ENCODE peak calls at places on chromosomes 7 and 10, in ten cellular contexts. One of them, this sample, is unnamed.
A peak's percentile ranks its signal among the peaks of the same experiment; 100 is the strongest.

GRCh38 chr7:158903897-158904541 is 47.7 kb downstream of the DYNC2I1 start:
- DNase-seq in astrocyte of the spinal cord: no peak
- DNase-seq in Peyer's patch: no peak
- DNase-seq in PC-3: no peak
- DNase-seq in ovary: no peak
- DNase-seq in epithelial cell of esophagus: no peak
- DNase-seq in colonic mucosa: no peak
- DNase-seq in nephron progenitor cell: no peak
- DNase-seq in mucosa of descending colon: no peak
- DNase-seq in HFF-Myc: no peak
- DNase-seq in this sample: no peak

GRCh38 chr10:75049316-75050285 is 61.9 kb upstream of the SAMD8 start:
- DNase-seq in epithelial cell of esophagus: no peak
- DNase-seq in Peyer's patch: peak; percentile 17
- DNase-seq in astrocyte of the spinal cord: no peak
- DNase-seq in mucosa of descending colon: no peak
- DNase-seq in PC-3: no peak
- DNase-seq in HFF-Myc: no peak
- DNase-seq in colonic mucosa: no peak
- DNase-seq in nephron progenitor cell: no peak
- DNase-seq in ovary: no peak
- DNase-seq in this sample: peak; percentile 73

GRCh38 chr10:52334595-52334994 is 20.5 kb downstream of the DKK1 start:
- DNase-seq in ovary: no peak
- DNase-seq in Peyer's patch: no peak
- DNase-seq in astrocyte of the spinal cord: peak; percentile 52
- DNase-seq in colonic mucosa: no peak
- DNase-seq in mucosa of descending colon: no peak
- DNase-seq in nephron progenitor cell: no peak
- DNase-seq in epithelial cell of esophagus: peak; percentile 56
- DNase-seq in PC-3: peak; percentile 93
- DNase-seq in HFF-Myc: no peak
- DNase-seq in this sample: no peak

GRCh38 chr7:127587663-127588018 is 570 bp upstream of the ARF5 start:
- DNase-seq in astrocyte of the spinal cord: no peak
- DNase-seq in HFF-Myc: no peak
- DNase-seq in mucosa of descending colon: peak; percentile 64
- DNase-seq in PC-3: no peak
- DNase-seq in epithelial cell of esophagus: no peak
- DNase-seq in nephron progenitor cell: peak; percentile 10
- DNase-seq in colonic mucosa: no peak
- DNase-seq in ovary: peak; percentile 59
- DNase-seq in Peyer's patch: no peak
- DNase-seq in this sample: no peak

GRCh38 chr7:140262242-140262903 is 85.6 kb upstream of the KDM7A start:
- DNase-seq in colonic mucosa: no peak
- DNase-seq in epithelial cell of esophagus: peak; percentile 31
- DNase-seq in PC-3: no peak
- DNase-seq in HFF-Myc: no peak
- DNase-seq in mucosa of descending colon: no peak
- DNase-seq in astrocyte of the spinal cord: no peak
- DNase-seq in nephron progenitor cell: no peak
- DNase-seq in Peyer's patch: no peak
- DNase-seq in ovary: no peak
- DNase-seq in this sample: no peak

GRCh38 chr7:79308176-79308575 is 145.3 kb downstream of the MAGI2 start:
- DNase-seq in Peyer's patch: no peak
- DNase-seq in HFF-Myc: no peak
- DNase-seq in PC-3: peak; percentile 24
- DNase-seq in nephron progenitor cell: no peak
- DNase-seq in mucosa of descending colon: no peak
- DNase-seq in ovary: no peak
- DNase-seq in astrocyte of the spinal cord: no peak
- DNase-seq in epithelial cell of esophagus: peak; percentile 31
- DNase-seq in colonic mucosa: no peak
- DNase-seq in this sample: no peak

GRCh38 chr10:101008823-101009423 is 9.3 kb downstream of the LZTS2 start:
- DNase-seq in mucosa of descending colon: no peak
- DNase-seq in Peyer's patch: no peak
- DNase-seq in PC-3: no peak
- DNase-seq in epithelial cell of esophagus: no peak
- DNase-seq in HFF-Myc: no peak
- DNase-seq in astrocyte of the spinal cord: no peak
- DNase-seq in colonic mucosa: no peak
- DNase-seq in nephron progenitor cell: no peak
- DNase-seq in ovary: no peak
- DNase-seq in this sample: no peak

GRCh38 chr7:149718730-149719049 is 54.7 kb downstream of the ZNF467 start:
- DNase-seq in Peyer's patch: no peak
- DNase-seq in epithelial cell of esophagus: no peak
- DNase-seq in astrocyte of the spinal cord: no peak
- DNase-seq in PC-3: no peak
- DNase-seq in mucosa of descending colon: no peak
- DNase-seq in colonic mucosa: no peak
- DNase-seq in nephron progenitor cell: no peak
- DNase-seq in ovary: no peak
- DNase-seq in HFF-Myc: no peak
- DNase-seq in this sample: no peak

GRCh38 chr10:104614245-104614831 is 26.8 kb upstream of the SORCS3 start:
- DNase-seq in ovary: no peak
- DNase-seq in colonic mucosa: peak; percentile 24
- DNase-seq in Peyer's patch: no peak
- DNase-seq in astrocyte of the spinal cord: peak; percentile 29
- DNase-seq in HFF-Myc: no peak
- DNase-seq in nephron progenitor cell: peak; percentile 18
- DNase-seq in PC-3: peak; percentile 51
- DNase-seq in mucosa of descending colon: no peak
- DNase-seq in epithelial cell of esophagus: peak; percentile 54
- DNase-seq in this sample: peak; percentile 10

GRCh38 chr10:76546411-76546810 is 1091.2 kb downstream of the KCNMA1 start:
- DNase-seq in astrocyte of the spinal cord: no peak
- DNase-seq in epithelial cell of esophagus: no peak
- DNase-seq in mucosa of descending colon: no peak
- DNase-seq in PC-3: no peak
- DNase-seq in nephron progenitor cell: no peak
- DNase-seq in ovary: no peak
- DNase-seq in HFF-Myc: no peak
- DNase-seq in colonic mucosa: no peak
- DNase-seq in Peyer's patch: no peak
- DNase-seq in this sample: no peak

GRCh38 chr7:121755286-121755685 is 117.7 kb upstream of the PTPRZ1 start:
- DNase-seq in ovary: no peak
- DNase-seq in PC-3: no peak
- DNase-seq in Peyer's patch: no peak
- DNase-seq in nephron progenitor cell: no peak
- DNase-seq in astrocyte of the spinal cord: peak; percentile 8
- DNase-seq in HFF-Myc: no peak
- DNase-seq in mucosa of descending colon: no peak
- DNase-seq in epithelial cell of esophagus: peak; percentile 27
- DNase-seq in colonic mucosa: no peak
- DNase-seq in this sample: peak; percentile 2

GRCh38 chr10:121662945-121663917 is 65.0 kb upstream of the FGFR2 start:
- DNase-seq in epithelial cell of esophagus: peak; percentile 31
- DNase-seq in astrocyte of the spinal cord: no peak
- DNase-seq in colonic mucosa: peak; percentile 37
- DNase-seq in nephron progenitor cell: peak; percentile 73
- DNase-seq in PC-3: no peak
- DNase-seq in mucosa of descending colon: no peak
- DNase-seq in ovary: no peak
- DNase-seq in Peyer's patch: no peak
- DNase-seq in HFF-Myc: no peak
- DNase-seq in this sample: no peak
- TF ChIP-seq CTCF in epithelial cell of esophagus: peak; percentile 37
- TF ChIP-seq CTCF in astrocyte of the spinal cord: peak; percentile 26
- TF ChIP-seq CTCF in colonic mucosa: peak; percentile 17
- TF ChIP-seq CTCF in nephron progenitor cell: peak; percentile 60
- TF ChIP-seq CTCF in PC-3: peak; percentile 46
- TF ChIP-seq CTCF in mucosa of descending colon: no peak
- TF ChIP-seq CTCF in ovary: no peak
- TF ChIP-seq CTCF in Peyer's patch: no peak
- TF ChIP-seq CTCF in HFF-Myc: peak; percentile 6
- TF ChIP-seq CTCF in this sample: no peak

GRCh38 chr7:51354897-51355296 is 38.3 kb upstream of the COBL start:
- DNase-seq in PC-3: no peak
- DNase-seq in colonic mucosa: no peak
- DNase-seq in Peyer's patch: no peak
- DNase-seq in epithelial cell of esophagus: no peak
- DNase-seq in astrocyte of the spinal cord: no peak
- DNase-seq in mucosa of descending colon: no peak
- DNase-seq in nephron progenitor cell: no peak
- DNase-seq in ovary: no peak
- DNase-seq in HFF-Myc: no peak
- DNase-seq in this sample: no peak

GRCh38 chr7:51354434-51354833 is 37.8 kb upstream of the COBL start:
- DNase-seq in epithelial cell of esophagus: no peak
- DNase-seq in astrocyte of the spinal cord: no peak
- DNase-seq in PC-3: no peak
- DNase-seq in nephron progenitor cell: no peak
- DNase-seq in HFF-Myc: no peak
- DNase-seq in ovary: no peak
- DNase-seq in Peyer's patch: no peak
- DNase-seq in mucosa of descending colon: no peak
- DNase-seq in colonic mucosa: no peak
- DNase-seq in this sample: no peak

GRCh38 chr7:51356849-51357516 is 40.4 kb upstream of the COBL start:
- DNase-seq in epithelial cell of esophagus: no peak
- DNase-seq in astrocyte of the spinal cord: no peak
- DNase-seq in HFF-Myc: no peak
- DNase-seq in ovary: no peak
- DNase-seq in PC-3: no peak
- DNase-seq in mucosa of descending colon: no peak
- DNase-seq in Peyer's patch: no peak
- DNase-seq in colonic mucosa: no peak
- DNase-seq in nephron progenitor cell: peak; percentile 18
- DNase-seq in this sample: no peak

GRCh38 chr7:51352174-51353145 is 35.9 kb upstream of the COBL start:
- DNase-seq in nephron progenitor cell: no peak
- DNase-seq in PC-3: no peak
- DNase-seq in mucosa of descending colon: no peak
- DNase-seq in HFF-Myc: no peak
- DNase-seq in colonic mucosa: no peak
- DNase-seq in Peyer's patch: no peak
- DNase-seq in ovary: no peak
- DNase-seq in astrocyte of the spinal cord: no peak
- DNase-seq in epithelial cell of esophagus: no peak
- DNase-seq in this sample: no peak

GRCh38 chr7:51357821-51358220 is 41.2 kb upstream of the COBL start:
- DNase-seq in epithelial cell of esophagus: no peak
- DNase-seq in mucosa of descending colon: no peak
- DNase-seq in astrocyte of the spinal cord: no peak
- DNase-seq in colonic mucosa: no peak
- DNase-seq in PC-3: no peak
- DNase-seq in Peyer's patch: no peak
- DNase-seq in nephron progenitor cell: no peak
- DNase-seq in HFF-Myc: no peak
- DNase-seq in ovary: no peak
- DNase-seq in this sample: no peak
- TF ChIP-seq CTCF in epithelial cell of esophagus: no peak
- TF ChIP-seq CTCF in mucosa of descending colon: no peak
- TF ChIP-seq CTCF in astrocyte of the spinal cord: no peak
- TF ChIP-seq CTCF in colonic mucosa: no peak
- TF ChIP-seq CTCF in PC-3: peak; percentile 53
- TF ChIP-seq CTCF in Peyer's patch: peak; percentile 15
- TF ChIP-seq CTCF in nephron progenitor cell: no peak
- TF ChIP-seq CTCF in HFF-Myc: no peak
- TF ChIP-seq CTCF in ovary: no peak
- TF ChIP-seq CTCF in this sample: no peak

GRCh38 chr7:57424515-57425238 is 25.3 kb upstream of the ZNF716 start:
- DNase-seq in HFF-Myc: no peak
- DNase-seq in colonic mucosa: no peak
- DNase-seq in mucosa of descending colon: no peak
- DNase-seq in PC-3: no peak
- DNase-seq in astrocyte of the spinal cord: no peak
- DNase-seq in nephron progenitor cell: no peak
- DNase-seq in Peyer's patch: no peak
- DNase-seq in epithelial cell of esophagus: no peak
- DNase-seq in ovary: no peak
- DNase-seq in this sample: no peak

GRCh38 chr7:57425239-57425944 is 24.6 kb upstream of the ZNF716 start:
- DNase-seq in astrocyte of the spinal cord: no peak
- DNase-seq in HFF-Myc: no peak
- DNase-seq in epithelial cell of esophagus: no peak
- DNase-seq in mucosa of descending colon: no peak
- DNase-seq in PC-3: no peak
- DNase-seq in nephron progenitor cell: no peak
- DNase-seq in Peyer's patch: no peak
- DNase-seq in colonic mucosa: no peak
- DNase-seq in ovary: no peak
- DNase-seq in this sample: no peak

GRCh38 chr7:57426629-57427003 is 23.4 kb upstream of the ZNF716 start:
- DNase-seq in nephron progenitor cell: no peak
- DNase-seq in mucosa of descending colon: no peak
- DNase-seq in HFF-Myc: no peak
- DNase-seq in epithelial cell of esophagus: no peak
- DNase-seq in astrocyte of the spinal cord: no peak
- DNase-seq in PC-3: no peak
- DNase-seq in Peyer's patch: no peak
- DNase-seq in ovary: no peak
- DNase-seq in colonic mucosa: no peak
- DNase-seq in this sample: no peak

GRCh38 chr7:57427146-57427545 is 22.8 kb upstream of the ZNF716 start:
- DNase-seq in ovary: no peak
- DNase-seq in astrocyte of the spinal cord: no peak
- DNase-seq in epithelial cell of esophagus: no peak
- DNase-seq in colonic mucosa: no peak
- DNase-seq in PC-3: no peak
- DNase-seq in nephron progenitor cell: no peak
- DNase-seq in mucosa of descending colon: no peak
- DNase-seq in Peyer's patch: no peak
- DNase-seq in HFF-Myc: no peak
- DNase-seq in this sample: no peak

GRCh38 chr7:57425969-57426628 is 23.9 kb upstream of the ZNF716 start:
- DNase-seq in PC-3: no peak
- DNase-seq in nephron progenitor cell: no peak
- DNase-seq in mucosa of descending colon: no peak
- DNase-seq in ovary: no peak
- DNase-seq in HFF-Myc: no peak
- DNase-seq in astrocyte of the spinal cord: no peak
- DNase-seq in colonic mucosa: no peak
- DNase-seq in epithelial cell of esophagus: no peak
- DNase-seq in Peyer's patch: no peak
- DNase-seq in this sample: no peak
- TF ChIP-seq CTCF in PC-3: peak; percentile 32
- TF ChIP-seq CTCF in nephron progenitor cell: no peak
- TF ChIP-seq CTCF in mucosa of descending colon: no peak
- TF ChIP-seq CTCF in ovary: no peak
- TF ChIP-seq CTCF in HFF-Myc: peak; percentile 21
- TF ChIP-seq CTCF in astrocyte of the spinal cord: peak; percentile 13
- TF ChIP-seq CTCF in colonic mucosa: peak; percentile 18
- TF ChIP-seq CTCF in epithelial cell of esophagus: no peak
- TF ChIP-seq CTCF in Peyer's patch: no peak
- TF ChIP-seq CTCF in this sample: peak; percentile 20

DNA sequence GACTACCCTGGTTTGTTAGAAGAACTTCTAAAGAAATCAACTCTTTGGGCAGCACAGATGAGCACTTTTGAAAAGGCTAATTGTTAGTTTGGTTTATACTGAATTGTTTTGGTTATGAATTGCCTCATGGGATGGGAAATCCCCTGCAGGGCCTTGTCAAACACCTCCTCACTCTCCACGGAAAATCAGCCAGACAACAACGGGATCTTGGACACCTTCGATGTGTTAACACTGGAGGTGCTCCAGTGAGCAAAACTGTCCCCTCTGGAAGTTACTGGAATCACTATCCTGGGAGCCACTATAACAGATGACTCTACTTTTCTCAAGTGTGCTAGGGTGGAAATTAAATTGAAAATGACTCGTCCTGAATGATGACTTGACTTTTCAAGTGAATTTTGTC is 38.7 kb downstream of the CDK6 start:
- DNase-seq in epithelial cell of esophagus: peak; percentile 49
- DNase-seq in astrocyte of the spinal cord: no peak
- DNase-seq in nephron progenitor cell: no peak
- DNase-seq in HFF-Myc: no peak
- DNase-seq in colonic mucosa: no peak
- DNase-seq in Peyer's patch: no peak
- DNase-seq in mucosa of descending colon: no peak
- DNase-seq in ovary: no peak
- DNase-seq in PC-3: no peak
- DNase-seq in this sample: peak; percentile 39
- TF ChIP-seq CTCF in epithelial cell of esophagus: peak; percentile 7
- TF ChIP-seq CTCF in astrocyte of the spinal cord: no peak
- TF ChIP-seq CTCF in nephron progenitor cell: no peak
- TF ChIP-seq CTCF in HFF-Myc: no peak
- TF ChIP-seq CTCF in colonic mucosa: no peak
- TF ChIP-seq CTCF in Peyer's patch: no peak
- TF ChIP-seq CTCF in mucosa of descending colon: no peak
- TF ChIP-seq CTCF in ovary: no peak
- TF ChIP-seq CTCF in PC-3: no peak
- TF ChIP-seq CTCF in this sample: peak; percentile 9

This sample was measured in fibroblast of the aortic adventitia.